ENCODE peak calls at places on chromosome 11, in six cellular contexts. B is stomach, G is spleen, V is prostate gland, U is esophagus muscularis mucosa, A is endothelial cell of umbilical vein. J is an unnamed sample.

GRCh38 chr11:109864834-109865557 is 228.2 kb upstream of the ZC3H12C start:
- DNase-seq in B (no peak), G (no peak), V (no peak), U (no peak), A (peak), J (no peak)

GRCh38 chr11:45927684-45928413 is 5.4 kb downstream of the LARGE2 start:
- DNase-seq in B (no peak), G (peak), V (no peak), U (no peak), A (no peak), J (no peak)

GRCh38 chr11:118689852-118690552 is 10.6 kb upstream of the TREH start:
- DNase-seq in B (peak), G (peak), V (peak), U (no peak), A (peak), J (peak)

GRCh38 chr11:73236879-73237278 is 18.8 kb downstream of the P2RY2 start:
- DNase-seq in B (peak), G (peak), V (no peak), U (no peak), A (peak), J (no peak)

GRCh38 chr11:120400564-120401364 is 64.6 kb downstream of the ARHGEF12 start:
- DNase-seq in B (no peak), G (no peak), V (peak), U (no peak), A (peak), J (no peak)

GRCh38 chr11:78985654-78986053 is 411.0 kb upstream of the NARS2 start:
- DNase-seq in B (no peak), G (no peak), V (no peak), U (no peak), A (no peak), J (no peak)

GRCh38 chr11:84234462-84235202 is 948.5 kb upstream of the CCDC90B start:
- DNase-seq in B (no peak), G (no peak), V (no peak), U (no peak), A (no peak), J (no peak)

GRCh38 chr11:88320149-88320559 is 17.4 kb downstream of the CTSC start:
- DNase-seq in B (no peak), G (no peak), V (no peak), U (no peak), A (peak), J (no peak)

GRCh38 chr11:116823031-116823843 is at the start of gene APOA4:
- DNase-seq in B (no peak), G (no peak), V (no peak), U (no peak), A (no peak), J (no peak)

GRCh38 chr11:73227571-73228211 is 9.6 kb downstream of the P2RY2 start:
- DNase-seq in B (peak), G (peak), V (peak), U (no peak), A (no peak), J (peak)

GRCh38 chr11:13667795-13668101 is 720 bp upstream of the FAR1 start:
- DNase-seq in B (no peak), G (no peak), V (no peak), U (no peak), A (no peak), J (no peak)

GRCh38 chr11:13669544-13670488 is 1.3 kb downstream of the FAR1 start:
- DNase-seq in B (no peak), G (no peak), V (no peak), U (no peak), A (no peak), J (no peak)

GRCh38 chr11:13668102-13668956 is at the start of gene FAR1:
- DNase-seq in B (peak), G (peak), V (peak), U (peak), A (peak), J (peak)

GRCh38 chr11:13667245-13667644 is 1.2 kb upstream of the FAR1 start:
- DNase-seq in B (no peak), G (no peak), V (no peak), U (no peak), A (peak), J (no peak)

GRCh38 chr11:13668957-13669521 is 571 bp downstream of the FAR1 start:
- DNase-seq in B (peak), G (peak), V (peak), U (no peak), A (peak), J (no peak)
- TF ChIP-seq POLR2A in B (no peak), G (no peak), V (peak), U (no peak), A (no peak), J (no peak)

DNA sequence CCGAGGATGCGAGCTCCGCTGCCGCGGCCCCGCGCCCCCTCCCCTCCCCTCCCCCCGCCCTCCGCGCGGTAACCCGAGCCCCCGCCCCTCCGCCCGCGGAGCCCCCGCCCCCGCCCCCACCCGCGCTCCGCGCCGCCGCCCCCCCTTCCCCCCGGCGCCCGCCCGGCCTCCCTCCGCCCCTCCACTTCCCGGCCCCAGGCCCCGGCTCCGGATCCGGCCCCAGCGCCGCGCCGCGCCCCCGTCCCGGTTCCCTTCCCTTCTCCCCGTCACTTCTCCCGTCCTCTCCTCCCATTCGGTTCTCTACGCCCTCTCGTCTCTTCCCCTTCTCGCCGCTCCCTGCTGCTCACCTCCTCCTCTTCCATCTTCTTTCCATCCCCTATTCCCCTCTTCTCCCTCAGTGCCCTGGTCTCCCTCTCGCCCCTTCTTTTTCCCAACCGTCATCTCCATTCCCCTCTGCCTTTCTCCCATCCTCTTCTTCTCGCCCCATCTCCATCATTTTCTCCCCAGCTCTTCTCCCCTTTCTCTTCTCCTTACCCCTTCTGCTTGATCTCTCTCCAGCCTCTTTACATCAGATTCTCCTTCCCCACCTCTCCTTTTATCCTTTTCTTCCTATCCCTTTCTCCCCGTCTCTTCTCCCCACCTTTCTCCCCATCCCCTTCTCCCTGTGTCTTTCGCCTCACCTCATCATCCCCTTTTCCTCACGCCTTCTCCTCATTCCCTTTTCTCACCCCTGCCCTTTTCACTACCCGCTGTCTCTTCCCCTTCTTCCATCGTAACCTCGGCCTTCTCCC is at the start of gene DCHS1:
- DNase-seq in B (no peak), G (peak), V (no peak), U (peak), A (no peak), J (no peak)
- TF ChIP-seq POLR2AphosphoS5 in B (no peak), G (peak), V (no peak), U (no peak), A (peak), J (no peak)

GRCh38 chr11:19239039-19239438 is 1.7 kb downstream of the E2F8 start:
- DNase-seq in B (no peak), G (no peak), V (no peak), U (peak), A (peak), J (no peak)
- TF ChIP-seq CTCF in B (no peak), G (no peak), V (no peak), U (no peak), A (no peak), J (no peak)

DNA sequence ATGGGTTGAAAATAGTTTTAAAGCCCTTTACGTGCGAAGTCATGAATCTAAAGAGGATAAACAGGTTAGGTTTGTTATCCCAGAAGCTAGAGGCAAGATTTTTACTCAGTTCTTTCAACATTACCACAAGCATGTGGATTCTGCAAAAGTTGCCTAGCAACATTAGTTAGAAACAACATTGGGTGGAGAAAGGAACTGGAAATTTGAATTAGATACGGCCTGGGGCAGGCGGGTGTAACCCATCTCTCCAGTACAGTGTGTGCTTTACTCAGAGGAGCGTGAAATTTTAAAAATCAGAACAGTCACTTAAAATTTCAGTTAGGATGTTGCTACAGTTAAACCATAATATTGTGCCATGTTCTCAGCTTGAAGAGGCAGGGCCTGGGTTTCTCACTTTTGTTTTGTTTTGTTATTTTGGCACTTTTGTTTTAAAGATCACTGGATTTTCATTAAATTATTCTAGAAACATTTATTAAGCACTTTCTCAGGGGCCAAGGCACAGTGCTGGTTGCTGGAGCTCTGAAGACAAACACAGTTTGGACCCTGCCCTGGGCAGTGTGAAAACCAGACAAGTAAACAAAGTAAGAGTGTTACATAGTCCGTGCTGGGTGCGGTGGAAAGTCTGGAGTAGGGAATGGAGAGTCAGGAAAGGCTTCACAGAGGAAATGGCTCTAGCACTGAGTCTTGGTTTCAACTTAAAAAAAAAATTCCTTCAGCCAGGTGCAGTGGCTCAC is 4.4 kb upstream of the WEE1 start:
- DNase-seq in B (peak), G (no peak), V (peak), U (no peak), A (peak), J (peak)
- TF ChIP-seq POLR2A in B (no peak), G (no peak), V (peak), U (no peak), A (no peak), J (peak)

GRCh38 chr11:114886644-114887259 is 208.4 kb downstream of the NXPE2 start:
- DNase-seq in B (no peak), G (no peak), V (no peak), U (no peak), A (no peak), J (no peak)
- TF ChIP-seq POLR2AphosphoS5 in B (no peak), G (no peak), V (no peak), U (no peak), A (no peak), J (no peak)

DNA sequence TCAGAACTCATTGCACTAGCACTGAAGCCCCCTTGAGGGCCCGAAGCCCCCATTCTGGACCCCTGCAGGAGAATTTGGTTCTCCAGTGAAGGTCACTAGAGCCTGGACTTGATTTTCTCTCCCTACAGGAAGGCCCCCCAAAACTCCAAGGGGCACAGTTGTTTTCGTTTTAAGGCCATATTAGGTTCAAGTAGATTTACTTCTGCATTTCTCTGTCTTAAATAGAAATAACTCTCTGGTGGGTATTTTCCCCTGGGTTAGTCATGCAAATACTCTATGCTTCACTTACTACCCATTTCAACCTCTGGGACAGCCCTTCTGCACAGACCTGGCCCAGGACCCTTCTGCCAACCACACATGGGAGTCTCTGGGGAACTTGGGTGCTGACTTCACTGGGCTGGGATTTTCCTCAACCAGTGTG is 41.6 kb downstream of the WEE1 start:
- DNase-seq in B (no peak), G (no peak), V (no peak), U (no peak), A (no peak), J (no peak)
- TF ChIP-seq CTCF in B (no peak), G (peak), V (no peak), U (no peak), A (no peak), J (no peak)

J was measured in breast epithelium.